ENCODE peak calls at places on chromosomes 12 and 14, in six cellular contexts. One of them, this sample, is unnamed.

GRCh38 chr14:63563370-63564026 is 20.3 kb upstream of the PPP2R5E start:
- DNase-seq in LoVo: no peak
- DNase-seq in PC-3: peak; percentile 88
- DNase-seq in fibroblast of mammary gland: no peak
- DNase-seq in T1000: no peak
- DNase-seq in substantia nigra: no peak
- DNase-seq in this sample: peak; percentile 21

GRCh38 chr12:2354151-2354991 is 301.6 kb downstream of the CACNA1C start:
- DNase-seq in LoVo: no peak
- DNase-seq in PC-3: no peak
- DNase-seq in fibroblast of mammary gland: no peak
- DNase-seq in T1000: no peak
- DNase-seq in substantia nigra: no peak
- DNase-seq in this sample: no peak

GRCh38 chr14:61178226-61179060 is 102.7 kb downstream of the TMEM30B start:
- DNase-seq in LoVo: peak; percentile 78
- DNase-seq in PC-3: peak; percentile 99
- DNase-seq in fibroblast of mammary gland: peak; percentile 98
- DNase-seq in T1000: peak; percentile 56
- DNase-seq in substantia nigra: no peak
- DNase-seq in this sample: no peak

GRCh38 chr14:94935901-94936300 is 166.0 kb upstream of the GSC start:
- DNase-seq in LoVo: no peak
- DNase-seq in PC-3: no peak
- DNase-seq in fibroblast of mammary gland: no peak
- DNase-seq in T1000: no peak
- DNase-seq in substantia nigra: no peak
- DNase-seq in this sample: no peak

GRCh38 chr12:53506881-53507719 is at the start of gene NPFF:
- DNase-seq in LoVo: no peak
- DNase-seq in PC-3: no peak
- DNase-seq in fibroblast of mammary gland: no peak
- DNase-seq in T1000: no peak
- DNase-seq in substantia nigra: no peak
- DNase-seq in this sample: no peak

GRCh38 chr14:91409991-91410401 is 7.6 kb downstream of the CCDC88C start:
- DNase-seq in LoVo: no peak
- DNase-seq in PC-3: no peak
- DNase-seq in fibroblast of mammary gland: no peak
- DNase-seq in T1000: no peak
- DNase-seq in substantia nigra: no peak
- DNase-seq in this sample: peak; percentile 56

GRCh38 chr14:67396381-67396965 is 15.5 kb downstream of the PLEK2 start:
- DNase-seq in LoVo: no peak
- DNase-seq in PC-3: no peak
- DNase-seq in fibroblast of mammary gland: no peak
- DNase-seq in T1000: no peak
- DNase-seq in substantia nigra: no peak
- DNase-seq in this sample: no peak

GRCh38 chr12:46915082-46915481 is 89.3 kb upstream of the SLC38A4 start:
- DNase-seq in LoVo: peak; percentile 12
- DNase-seq in PC-3: peak; percentile 79
- DNase-seq in fibroblast of mammary gland: peak; percentile 96
- DNase-seq in T1000: peak; percentile 43
- DNase-seq in substantia nigra: no peak
- DNase-seq in this sample: no peak

GRCh38 chr12:128661216-128661550 is 162.6 kb downstream of the SLC15A4 start:
- DNase-seq in LoVo: no peak
- DNase-seq in PC-3: no peak
- DNase-seq in fibroblast of mammary gland: no peak
- DNase-seq in T1000: no peak
- DNase-seq in substantia nigra: no peak
- DNase-seq in this sample: no peak

GRCh38 chr12:26226119-26226518 is 30.7 kb downstream of the SSPN start:
- DNase-seq in LoVo: no peak
- DNase-seq in PC-3: no peak
- DNase-seq in fibroblast of mammary gland: no peak
- DNase-seq in T1000: no peak
- DNase-seq in substantia nigra: no peak
- DNase-seq in this sample: no peak

GRCh38 chr12:122022393-122023338 is 982 bp downstream of the BCL7A start:
- DNase-seq in LoVo: peak; percentile 26
- DNase-seq in PC-3: peak; percentile 44
- DNase-seq in fibroblast of mammary gland: no peak
- DNase-seq in T1000: no peak
- DNase-seq in substantia nigra: peak; percentile 27
- DNase-seq in this sample: peak; percentile 51

GRCh38 chr12:90013409-90013808 is 304.8 kb upstream of the ATP2B1 start:
- DNase-seq in LoVo: no peak
- DNase-seq in PC-3: no peak
- DNase-seq in fibroblast of mammary gland: peak; percentile 37
- DNase-seq in T1000: no peak
- DNase-seq in substantia nigra: no peak
- DNase-seq in this sample: no peak

GRCh38 chr14:61355892-61356325 is 34.5 kb downstream of the PRKCH start:
- DNase-seq in LoVo: peak; percentile 82
- DNase-seq in PC-3: peak; percentile 100
- DNase-seq in fibroblast of mammary gland: peak; percentile 44
- DNase-seq in T1000: peak; percentile 67
- DNase-seq in substantia nigra: no peak
- DNase-seq in this sample: no peak